ENCODE peak calls at places on chromosome 1, in six cellular contexts. O, N, M, X, V and G are unnamed samples.

GRCh38 chr1:41762777-41763176 is 155.9 kb downstream of the HIVEP3 start:
- DNase-seq in O (no peak), N (no peak), M (no peak), X (no peak), V (no peak), G (no peak)

GRCh38 chr1:114585221-114585620 is 3.8 kb upstream of the BCAS2 start:
- DNase-seq in O (no peak), N (no peak), M (no peak), X (peak; percentile 20), V (no peak), G (no peak)

GRCh38 chr1:45822644-45823043 is 19.2 kb downstream of the MAST2 start:
- DNase-seq in O (no peak), N (no peak), M (no peak), X (no peak), V (no peak), G (no peak)

GRCh38 chr1:209248649-209249279 is 334.8 kb upstream of the CAMK1G start:
- DNase-seq in O (peak; percentile 74), N (peak; percentile 81), M (peak; percentile 57), X (peak; percentile 54), V (peak; percentile 83), G (peak; percentile 48)

GRCh38 chr1:7938070-7938469 is 2.6 kb downstream of the TNFRSF9 start:
- DNase-seq in O (no peak), N (peak; percentile 69), M (no peak), X (no peak), V (no peak), G (no peak)

GRCh38 chr1:6281511-6282402 is 20.9 kb upstream of the GPR153 start:
- DNase-seq in O (no peak), N (no peak), M (no peak), X (no peak), V (no peak), G (no peak)

GRCh38 chr1:192952646-192953045 is 106.5 kb downstream of the UCHL5 start:
- DNase-seq in O (no peak), N (no peak), M (no peak), X (peak; percentile 33), V (no peak), G (peak; percentile 33)

GRCh38 chr1:205542367-205542766 is 37.9 kb downstream of the CDK18 start:
- DNase-seq in O (no peak), N (no peak), M (no peak), X (no peak), V (peak; percentile 43), G (no peak)

GRCh38 chr1:183051546-183051945 is 28.3 kb downstream of the LAMC1 start:
- DNase-seq in O (no peak), N (no peak), M (no peak), X (no peak), V (no peak), G (no peak)

GRCh38 chr1:224503161-224504118 is 68.8 kb upstream of the WDR26 start:
- DNase-seq in O (peak; percentile 60), N (peak; percentile 97), M (peak; percentile 85), X (peak; percentile 80), V (peak; percentile 82), G (peak; percentile 90)

GRCh38 chr1:42017259-42017658 is 98.5 kb upstream of the HIVEP3 start:
- DNase-seq in O (no peak), N (no peak), M (no peak), X (no peak), V (no peak), G (no peak)

GRCh38 chr1:97488505-97488904 is 432.3 kb downstream of the DPYD start:
- DNase-seq in O (no peak), N (no peak), M (no peak), X (no peak), V (no peak), G (no peak)

GRCh38 chr1:110150330-110151174 is at the start of gene SLC6A17:
- DNase-seq in O (peak; percentile 45), N (peak; percentile 39), M (peak; percentile 61), X (peak; percentile 68), V (peak; percentile 81), G (peak; percentile 30)

GRCh38 chr1:243501002-243501401 is 245.2 kb downstream of the SDCCAG8 start:
- DNase-seq in O (no peak), N (no peak), M (no peak), X (peak; percentile 93), V (no peak), G (no peak)

GRCh38 chr1:20978413-20978812 is 191.3 kb upstream of the HP1BP3 start:
- DNase-seq in O (no peak), N (peak; percentile 19), M (no peak), X (no peak), V (no peak), G (peak; percentile 73)

GRCh38 chr1:209648366-209648765 is 3.9 kb downstream of the LAMB3 start:
- DNase-seq in O (no peak), N (no peak), M (no peak), X (no peak), V (no peak), G (no peak)

DNA sequence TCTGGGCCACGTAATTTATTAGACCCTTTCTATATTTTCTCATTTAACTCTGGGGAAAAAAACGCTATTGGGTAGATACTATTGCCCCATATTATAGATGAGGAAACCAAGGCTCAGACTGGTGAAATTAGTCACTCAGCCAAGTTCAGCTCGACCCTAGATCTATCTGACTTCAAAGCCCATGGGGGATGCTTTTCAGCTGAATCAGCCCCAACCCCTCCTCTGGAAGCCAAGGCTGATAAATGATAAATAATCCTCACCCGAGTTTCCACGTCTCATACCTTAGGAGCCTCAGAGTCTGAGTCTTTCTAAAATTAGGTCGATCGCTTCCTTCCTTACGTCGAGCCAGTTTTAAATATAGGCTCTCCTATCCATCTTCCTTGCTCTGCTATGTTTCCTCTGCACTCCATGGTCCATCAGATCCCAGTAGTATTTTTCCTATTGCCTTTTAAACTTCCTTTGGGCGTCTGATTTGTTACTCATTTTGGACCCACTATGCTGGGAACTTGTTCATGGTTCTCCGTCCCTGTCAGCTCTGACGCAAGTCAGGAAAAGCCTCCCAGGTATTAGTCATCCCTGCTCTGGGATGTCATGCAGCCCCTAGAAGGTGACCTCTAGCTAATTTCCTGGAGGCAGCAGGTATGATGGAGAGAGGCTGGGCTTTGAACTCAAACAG is 122.8 kb downstream of the PLPP3 start:
- DNase-seq in O (no peak), N (peak; percentile 68), M (no peak), X (peak; percentile 84), V (no peak), G (peak; percentile 80)
- H2BK5ac ChIP-seq in O (no peak overlapping the region), N (no peak overlapping the region), M (no peak overlapping the region), X (no peak overlapping the region), V (no peak overlapping the region), G (no peak overlapping the region)

GRCh38 chr1:229815076-229815475 is 189.0 kb downstream of the URB2 start:
- DNase-seq in O (no peak), N (peak; percentile 40), M (no peak), X (no peak), V (no peak), G (no peak)

GRCh38 chr1:229822026-229822425 is 196.0 kb downstream of the URB2 start:
- DNase-seq in O (no peak), N (no peak), M (no peak), X (no peak), V (no peak), G (no peak)

GRCh38 chr1:229819091-229819490 is 193.0 kb downstream of the URB2 start:
- DNase-seq in O (no peak), N (no peak), M (no peak), X (no peak), V (no peak), G (no peak)

GRCh38 chr1:229812693-229813092 is 186.6 kb downstream of the URB2 start:
- DNase-seq in O (no peak), N (no peak), M (no peak), X (no peak), V (no peak), G (no peak)

DNA sequence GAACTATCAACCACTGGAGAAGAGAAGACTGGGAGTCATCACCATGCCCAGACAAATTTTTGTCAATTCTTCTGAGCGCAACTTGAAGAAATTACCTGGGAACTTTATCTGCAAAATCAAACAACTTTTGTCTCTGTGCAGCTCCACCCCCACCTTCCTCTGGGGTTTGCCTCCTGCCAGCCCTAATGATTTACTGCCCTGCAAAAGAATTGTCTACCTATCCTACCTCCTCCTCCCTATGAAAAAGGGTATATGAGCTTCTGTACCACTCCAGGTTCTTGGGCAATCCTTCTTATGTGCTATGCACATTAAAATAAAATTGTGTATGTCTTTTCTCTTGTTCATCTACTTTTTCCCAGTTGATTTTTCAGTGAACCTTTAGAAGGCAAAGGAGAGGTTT is 191.9 kb downstream of the URB2 start:
- DNase-seq in O (no peak), N (no peak), M (no peak), X (no peak), V (no peak), G (no peak)
- H2BK15ac ChIP-seq in O (no peak overlapping the region), N (no peak overlapping the region), M (no peak overlapping the region), X (no peak overlapping the region), V (no peak overlapping the region), G (no peak overlapping the region)

DNA sequence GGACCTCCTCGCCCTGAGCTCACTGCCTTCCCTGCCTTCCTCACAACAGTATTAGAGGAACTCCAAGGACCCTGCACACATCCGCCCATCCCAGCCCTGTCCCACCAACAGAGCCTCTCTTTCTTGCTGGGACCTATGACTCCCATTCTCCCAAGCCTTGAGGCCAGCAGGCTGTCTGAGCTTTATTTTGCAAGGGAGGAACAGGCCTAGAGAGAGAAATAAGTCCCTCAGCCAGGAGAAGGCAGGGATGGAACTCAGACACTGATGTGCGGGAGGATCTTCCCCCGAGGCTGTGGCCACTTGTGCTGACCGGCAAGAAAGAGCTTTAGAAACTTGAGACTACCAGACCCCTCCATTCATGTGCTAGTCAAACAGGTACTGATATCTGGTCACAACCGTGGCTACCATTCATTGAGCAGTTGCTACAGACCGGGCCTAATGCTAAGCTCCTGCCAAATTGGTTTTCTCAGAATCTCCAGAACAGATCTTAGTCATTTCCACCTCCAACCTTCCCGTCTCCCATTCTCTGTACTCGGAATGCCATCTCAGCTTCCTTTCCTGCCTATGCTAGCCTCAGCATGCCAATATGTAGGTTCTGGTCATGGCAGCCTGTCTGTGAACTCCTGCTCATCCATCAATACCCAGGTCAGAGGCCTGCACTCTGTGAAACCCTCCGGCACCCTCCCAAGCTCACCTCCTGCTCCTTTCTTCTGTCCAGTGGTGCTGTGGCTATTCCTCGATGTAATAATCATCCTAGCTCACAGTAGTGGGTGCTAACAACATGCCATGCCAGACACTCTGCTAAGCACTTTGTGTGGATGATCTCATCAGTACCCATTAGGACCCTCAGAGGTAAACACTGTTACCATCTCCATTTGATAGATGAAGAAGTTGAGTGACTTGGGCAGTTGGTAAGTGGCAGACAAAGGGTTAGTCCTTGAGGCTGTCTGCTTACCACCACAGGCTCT is 3.8 kb downstream of the TMEM54 start:
- DNase-seq in O (no peak), N (no peak), M (no peak), X (no peak), V (no peak), G (no peak)
- H3K4ac ChIP-seq in O (no peak overlapping the region), N (no peak overlapping the region), M (no peak overlapping the region), X (no peak overlapping the region), V (no peak overlapping the region), G (no peak overlapping the region)

GRCh38 chr1:236605030-236605806 is 902 bp upstream of the HEATR1 start:
- DNase-seq in O (no peak), N (no peak), M (no peak), X (no peak), V (no peak), G (peak; percentile 3)

GRCh38 chr1:236602171-236602570 is 2.1 kb downstream of the HEATR1 start:
- DNase-seq in O (no peak), N (peak; percentile 23), M (no peak), X (no peak), V (no peak), G (no peak)

GRCh38 chr1:236608930-236609726 is 4.8 kb upstream of the HEATR1 start:
- DNase-seq in O (peak; percentile 48), N (peak; percentile 76), M (peak; percentile 69), X (peak; percentile 35), V (peak; percentile 75), G (peak; percentile 63)

GRCh38 chr1:236603896-236604217 is 459 bp downstream of the HEATR1 start:
- DNase-seq in O (peak; percentile 11), N (peak; percentile 39), M (no peak), X (peak; percentile 49), V (no peak), G (peak; percentile 69)

GRCh38 chr1:236604218-236605029 is at the start of gene HEATR1:
- DNase-seq in O (peak; percentile 88), N (peak; percentile 99), M (peak; percentile 96), X (peak; percentile 96), V (peak; percentile 91), G (peak; percentile 97)
- H2BK5ac ChIP-seq in O (no peak within 1 kb of the TSS), N (no peak within 1 kb of the TSS), M (no peak within 1 kb of the TSS), X (peak within 1 kb of the TSS; percentile 63), V (peak within 1 kb of the TSS; percentile 77), G (peak within 1 kb of the TSS; percentile 61)